ENCODE peak calls at places on chromosome 5, in six cellular contexts. Q, O, A, C, V and R are unnamed samples.

GRCh38 chr5:80835128-80835527 is 125.0 kb upstream of the RASGRF2 start:
- DNase-seq in C (no peak), O (no peak), V (no peak), Q (no peak), A (no peak), R (no peak)

GRCh38 chr5:37837101-37838032 is 2.5 kb downstream of the GDNF start:
- DNase-seq in A (peak), V (peak), Q (no peak), C (peak), O (peak), R (peak)

GRCh38 chr5:90675222-90675621 is 116.6 kb downstream of the ADGRV1 start:
- DNase-seq in C (no peak), Q (no peak), A (no peak), V (no peak), O (no peak), R (no peak)

GRCh38 chr5:73445708-73446630 is 2.6 kb downstream of the FOXD1 start:
- DNase-seq in C (no peak), Q (no peak), O (no peak), V (no peak), A (no peak), R (no peak)

GRCh38 chr5:133509742-133510079 is 102.6 kb downstream of the FSTL4 start:
- DNase-seq in C (no peak), V (no peak), A (no peak), Q (no peak), O (peak), R (peak)

GRCh38 chr5:172266071-172266675 is 17.4 kb downstream of the UBTD2 start:
- DNase-seq in Q (no peak), C (no peak), O (no peak), A (no peak), V (no peak), R (no peak)

GRCh38 chr5:17248999-17249634 is 31.7 kb downstream of the BASP1 start:
- DNase-seq in C (no peak), Q (no peak), O (no peak), A (no peak), V (no peak), R (no peak)

GRCh38 chr5:101424530-101425175 is 521.6 kb upstream of the ST8SIA4 start:
- DNase-seq in A (no peak), V (no peak), C (no peak), Q (no peak), O (no peak), R (no peak)

GRCh38 chr5:129906177-129906887 is 2.1 kb downstream of the CHSY3 start:
- DNase-seq in Q (no peak), O (no peak), A (peak), C (peak), V (no peak), R (no peak)

GRCh38 chr5:123441408-123441807 is 18.2 kb upstream of the CEP120 start:
- DNase-seq in V (no peak), Q (no peak), C (no peak), O (no peak), A (no peak), R (no peak)

GRCh38 chr5:171437286-171437821 is 17.9 kb downstream of the FGF18 start:
- DNase-seq in V (peak), A (peak), Q (no peak), C (no peak), O (peak), R (no peak)

GRCh38 chr5:133297293-133297692 is 245.5 kb downstream of the HSPA4 start:
- DNase-seq in O (no peak), C (no peak), A (no peak), Q (no peak), V (no peak), R (no peak)

GRCh38 chr5:157233515-157233914 is 32.4 kb upstream of the CYFIP2 start:
- DNase-seq in Q (no peak), V (no peak), O (no peak), A (no peak), C (no peak), R (no peak)

GRCh38 chr5:24444439-24444838 is 200.3 kb downstream of the CDH10 start:
- DNase-seq in V (no peak), Q (no peak), C (no peak), O (no peak), A (no peak), R (no peak)

GRCh38 chr5:133778636-133779035 is 166.3 kb upstream of the FSTL4 start:
- DNase-seq in Q (no peak), O (no peak), V (no peak), C (no peak), A (no peak), R (peak)

GRCh38 chr5:95184924-95185323 is 100.0 kb downstream of the MCTP1 start:
- DNase-seq in V (no peak), C (no peak), Q (no peak), A (no peak), O (no peak), R (no peak)

GRCh38 chr5:77984587-77984986 is 208.4 kb upstream of the TBCA start:
- DNase-seq in V (no peak), O (no peak), A (no peak), Q (no peak), C (no peak), R (no peak)

DNA sequence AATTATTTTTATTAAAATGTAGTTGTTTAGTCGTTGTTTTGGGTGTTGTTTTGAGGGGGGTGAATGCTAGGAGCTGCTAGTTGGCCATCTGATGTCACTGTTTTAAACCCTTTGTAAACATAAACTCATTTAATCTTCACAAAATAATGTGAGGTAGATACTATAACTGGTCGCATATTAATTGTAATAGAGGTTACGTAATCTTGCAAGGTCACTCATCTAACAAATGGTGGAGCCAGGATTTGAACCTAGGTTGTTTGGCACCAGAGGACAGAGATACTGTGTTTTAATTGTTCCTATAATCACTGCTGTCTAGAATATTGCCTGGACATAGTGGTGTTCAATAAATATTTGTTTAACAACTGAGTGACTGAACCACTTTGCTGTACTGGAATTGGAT is 54.4 kb downstream of the LRRTM2 start:
- DNase-seq in O (no peak), A (no peak), C (no peak), Q (no peak), V (no peak), R (no peak)
- TF ChIP-seq CTCF in O (no peak), A (no peak), C (no peak), Q (no peak), V (no peak), R (no peak)

GRCh38 chr5:143006511-143006910 is 236.3 kb downstream of the ARHGAP26 start:
- DNase-seq in A (no peak), V (no peak), Q (no peak), O (no peak), C (no peak), R (no peak)
- H3K4me3 ChIP-seq in A (no peak), V (no peak), Q (no peak), O (no peak), C (no peak), R (no peak)

GRCh38 chr5:158498959-158499679 is 600.6 kb downstream of the EBF1 start:
- DNase-seq in C (no peak), V (no peak), Q (no peak), O (no peak), A (no peak), R (no peak)

GRCh38 chr5:158499680-158499998 is 600.1 kb downstream of the EBF1 start:
- DNase-seq in O (no peak), V (no peak), Q (no peak), A (no peak), C (no peak), R (no peak)

GRCh38 chr5:158494541-158494940 is 605.2 kb downstream of the EBF1 start:
- DNase-seq in A (no peak), O (no peak), Q (no peak), V (no peak), C (no peak), R (no peak)

GRCh38 chr5:158500019-158500418 is 599.7 kb downstream of the EBF1 start:
- DNase-seq in C (no peak), O (no peak), A (no peak), V (no peak), Q (no peak), R (no peak)

DNA sequence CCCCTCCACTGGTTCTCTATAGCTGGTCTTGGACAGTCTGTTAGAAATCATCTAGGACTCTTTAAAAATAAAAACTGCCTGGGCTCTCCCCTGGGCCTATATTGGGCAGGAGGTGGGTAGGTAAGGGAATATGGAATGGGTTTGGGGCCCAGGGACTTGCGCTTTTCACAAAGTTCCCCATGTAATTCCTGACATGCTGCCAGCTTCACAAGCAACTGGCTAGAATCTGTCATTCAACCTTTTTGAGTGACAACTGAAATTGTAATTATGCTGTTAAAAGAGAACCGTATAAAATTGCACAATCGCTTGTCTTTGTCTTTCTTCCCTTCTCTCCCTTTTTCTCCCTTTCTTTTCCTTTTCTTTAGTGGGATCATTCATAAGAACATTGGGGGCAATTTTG is 603.1 kb downstream of the EBF1 start:
- DNase-seq in V (no peak), C (no peak), Q (no peak), A (no peak), O (no peak), R (no peak)
- TF ChIP-seq POLR2A in V (no peak), C (no peak), Q (no peak), A (no peak), O (no peak), R (no peak)

GRCh38 chr5:180199390-180199789 is 9.6 kb downstream of the RASGEF1C start:
- DNase-seq in C (no peak), V (no peak), Q (no peak), A (no peak), O (peak), R (no peak)

GRCh38 chr5:180198208-180198607 is 10.8 kb downstream of the RASGEF1C start:
- DNase-seq in A (no peak), O (peak), Q (no peak), V (no peak), C (no peak), R (no peak)

GRCh38 chr5:180204420-180204819 is 4.6 kb downstream of the RASGEF1C start:
- DNase-seq in V (no peak), C (no peak), A (no peak), Q (no peak), O (no peak), R (no peak)

GRCh38 chr5:180202939-180203573 is 6.0 kb downstream of the RASGEF1C start:
- DNase-seq in C (no peak), Q (no peak), O (peak), V (no peak), A (no peak), R (no peak)

GRCh38 chr5:180201051-180201987 is 7.7 kb downstream of the RASGEF1C start:
- DNase-seq in Q (no peak), C (no peak), A (no peak), O (peak), V (no peak), R (no peak)
- TF ChIP-seq CTCF in Q (no peak), C (no peak), A (peak), O (no peak), V (no peak), R (no peak)

GRCh38 chr5:147407094-147407681 is 102.7 kb downstream of the DPYSL3 start:
- DNase-seq in O (no peak), A (no peak), C (no peak), V (no peak), Q (no peak), R (no peak)
- H3K4me3 ChIP-seq in O (no peak), A (no peak), C (no peak), V (no peak), Q (no peak), R (no peak)

GRCh38 chr5:132102944-132103343 is 29.4 kb downstream of the CSF2 start:
- DNase-seq in O (no peak), V (no peak), C (no peak), Q (no peak), A (no peak), R (no peak)

GRCh38 chr5:132103969-132104391 is 30.4 kb downstream of the CSF2 start:
- DNase-seq in O (no peak), V (no peak), Q (no peak), A (no peak), C (no peak), R (no peak)

GRCh38 chr5:132102101-132102701 is 28.6 kb downstream of the CSF2 start:
- DNase-seq in A (no peak), V (no peak), C (no peak), O (no peak), Q (no peak), R (peak)

GRCh38 chr5:132104561-132104960 is 31.0 kb downstream of the CSF2 start:
- DNase-seq in O (no peak), C (no peak), V (no peak), Q (no peak), A (no peak), R (no peak)

DNA sequence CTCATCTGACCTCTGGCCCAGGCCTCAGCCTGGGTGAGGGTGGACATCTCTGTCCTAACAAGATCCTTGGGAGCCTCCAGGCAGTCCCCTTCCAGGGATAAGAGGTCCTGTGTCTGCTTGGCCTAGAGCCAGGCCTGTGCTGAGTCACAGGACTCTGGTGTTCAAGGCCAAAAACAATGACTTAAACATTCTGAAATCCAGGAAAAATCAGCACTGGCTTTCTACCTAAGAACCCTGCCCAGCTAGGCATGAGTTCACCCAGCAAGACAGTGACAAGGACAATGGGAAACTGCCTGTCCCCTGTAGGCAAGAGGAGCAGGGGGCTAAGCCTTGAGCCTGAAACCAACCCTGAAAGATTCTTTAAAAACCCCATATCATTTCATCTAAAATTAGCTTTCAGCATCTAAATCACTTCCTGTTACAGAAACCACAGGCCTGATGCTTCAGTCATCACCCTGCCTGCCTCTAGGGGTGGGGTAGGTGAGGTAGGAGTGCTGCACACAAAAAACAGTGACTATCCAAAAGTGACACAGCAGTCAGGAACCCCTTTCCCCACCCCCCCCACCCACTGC is 29.9 kb downstream of the CSF2 start:
- DNase-seq in C (no peak), O (peak), Q (no peak), V (no peak), A (peak), R (peak)
- TF ChIP-seq POLR2A in C (no peak), O (no peak), Q (no peak), V (no peak), A (no peak), R (no peak)